ENCODE peak calls at places on chromosome 17, in ten cellular contexts. One of them, this sample, is unnamed.

GRCh38 chr17:48878920-48879898 is 13.4 kb upstream of the ATP5MC1 start:
- DNase-seq in stimulated activated CD4-positive, alpha-beta T cell treated with anti-CD3 and anti-CD28 coated beads, Interleukin-4, amount 100 ng/mL, for 48 hours: peak
- DNase-seq in B cell: peak
- DNase-seq in NCI-H187 treated with DMSO at 0.1 percent for 48 hours: peak
- DNase-seq in keratinocyte: peak
- DNase-seq in EH: peak
- DNase-seq in lower leg skin: peak
- DNase-seq in occipital lobe: no peak
- DNase-seq in left ventricle myocardium inferior: no peak
- DNase-seq in lung: peak
- DNase-seq in this sample: peak

GRCh38 chr17:81074875-81075274 is 39.9 kb downstream of the BAIAP2 start:
- DNase-seq in NCI-H187 treated with DMSO at 0.1 percent for 48 hours: no peak
- DNase-seq in keratinocyte: no peak
- DNase-seq in B cell: no peak
- DNase-seq in EH: no peak
- DNase-seq in left ventricle myocardium inferior: no peak
- DNase-seq in lung: no peak
- DNase-seq in lower leg skin: peak
- DNase-seq in occipital lobe: no peak
- DNase-seq in stimulated activated CD4-positive, alpha-beta T cell treated with anti-CD3 and anti-CD28 coated beads, Interleukin-4, amount 100 ng/mL, for 48 hours: no peak
- DNase-seq in this sample: no peak

GRCh38 chr17:68511671-68512246 is 471 bp upstream of the PRKAR1A start:
- DNase-seq in B cell: peak
- DNase-seq in keratinocyte: no peak
- DNase-seq in NCI-H187 treated with DMSO at 0.1 percent for 48 hours: peak
- DNase-seq in lower leg skin: peak
- DNase-seq in occipital lobe: peak
- DNase-seq in stimulated activated CD4-positive, alpha-beta T cell treated with anti-CD3 and anti-CD28 coated beads, Interleukin-4, amount 100 ng/mL, for 48 hours: peak
- DNase-seq in lung: peak
- DNase-seq in left ventricle myocardium inferior: peak
- DNase-seq in EH: peak
- DNase-seq in this sample: peak

GRCh38 chr17:50651661-50652060 is 17.0 kb downstream of the ABCC3 start:
- DNase-seq in lung: no peak
- DNase-seq in stimulated activated CD4-positive, alpha-beta T cell treated with anti-CD3 and anti-CD28 coated beads, Interleukin-4, amount 100 ng/mL, for 48 hours: no peak
- DNase-seq in keratinocyte: no peak
- DNase-seq in B cell: no peak
- DNase-seq in NCI-H187 treated with DMSO at 0.1 percent for 48 hours: no peak
- DNase-seq in occipital lobe: no peak
- DNase-seq in EH: no peak
- DNase-seq in lower leg skin: no peak
- DNase-seq in left ventricle myocardium inferior: no peak
- DNase-seq in this sample: no peak

GRCh38 chr17:67559381-67559966 is 158.3 kb upstream of the NOL11 start:
- DNase-seq in occipital lobe: no peak
- DNase-seq in NCI-H187 treated with DMSO at 0.1 percent for 48 hours: no peak
- DNase-seq in keratinocyte: no peak
- DNase-seq in stimulated activated CD4-positive, alpha-beta T cell treated with anti-CD3 and anti-CD28 coated beads, Interleukin-4, amount 100 ng/mL, for 48 hours: no peak
- DNase-seq in left ventricle myocardium inferior: no peak
- DNase-seq in EH: no peak
- DNase-seq in B cell: peak
- DNase-seq in lower leg skin: no peak
- DNase-seq in lung: no peak
- DNase-seq in this sample: no peak

GRCh38 chr17:51508048-51508447 is 247.7 kb downstream of the UTP18 start:
- DNase-seq in EH: no peak
- DNase-seq in lung: no peak
- DNase-seq in left ventricle myocardium inferior: no peak
- DNase-seq in NCI-H187 treated with DMSO at 0.1 percent for 48 hours: no peak
- DNase-seq in B cell: no peak
- DNase-seq in keratinocyte: no peak
- DNase-seq in stimulated activated CD4-positive, alpha-beta T cell treated with anti-CD3 and anti-CD28 coated beads, Interleukin-4, amount 100 ng/mL, for 48 hours: no peak
- DNase-seq in lower leg skin: no peak
- DNase-seq in occipital lobe: no peak
- DNase-seq in this sample: no peak

GRCh38 chr17:8005951-8006730 is 3.7 kb downstream of the GUCY2D start:
- DNase-seq in occipital lobe: no peak
- DNase-seq in lower leg skin: no peak
- DNase-seq in lung: no peak
- DNase-seq in B cell: no peak
- DNase-seq in left ventricle myocardium inferior: no peak
- DNase-seq in EH: no peak
- DNase-seq in stimulated activated CD4-positive, alpha-beta T cell treated with anti-CD3 and anti-CD28 coated beads, Interleukin-4, amount 100 ng/mL, for 48 hours: no peak
- DNase-seq in NCI-H187 treated with DMSO at 0.1 percent for 48 hours: no peak
- DNase-seq in keratinocyte: no peak
- DNase-seq in this sample: peak

GRCh38 chr17:2295575-2295974 is 8.0 kb downstream of the SMG6 start:
- DNase-seq in EH: no peak
- DNase-seq in occipital lobe: no peak
- DNase-seq in stimulated activated CD4-positive, alpha-beta T cell treated with anti-CD3 and anti-CD28 coated beads, Interleukin-4, amount 100 ng/mL, for 48 hours: no peak
- DNase-seq in B cell: no peak
- DNase-seq in NCI-H187 treated with DMSO at 0.1 percent for 48 hours: no peak
- DNase-seq in lung: no peak
- DNase-seq in lower leg skin: no peak
- DNase-seq in left ventricle myocardium inferior: no peak
- DNase-seq in keratinocyte: no peak
- DNase-seq in this sample: no peak

GRCh38 chr17:1972429-1973160 is 52.5 kb downstream of the RTN4RL1 start:
- DNase-seq in lung: no peak
- DNase-seq in stimulated activated CD4-positive, alpha-beta T cell treated with anti-CD3 and anti-CD28 coated beads, Interleukin-4, amount 100 ng/mL, for 48 hours: no peak
- DNase-seq in lower leg skin: no peak
- DNase-seq in keratinocyte: no peak
- DNase-seq in B cell: no peak
- DNase-seq in EH: no peak
- DNase-seq in NCI-H187 treated with DMSO at 0.1 percent for 48 hours: no peak
- DNase-seq in occipital lobe: no peak
- DNase-seq in left ventricle myocardium inferior: peak
- DNase-seq in this sample: no peak

GRCh38 chr17:17028878-17029535 is 13.2 kb upstream of the MPRIP start:
- DNase-seq in NCI-H187 treated with DMSO at 0.1 percent for 48 hours: no peak
- DNase-seq in B cell: no peak
- DNase-seq in occipital lobe: no peak
- DNase-seq in lung: no peak
- DNase-seq in EH: no peak
- DNase-seq in left ventricle myocardium inferior: no peak
- DNase-seq in lower leg skin: no peak
- DNase-seq in stimulated activated CD4-positive, alpha-beta T cell treated with anti-CD3 and anti-CD28 coated beads, Interleukin-4, amount 100 ng/mL, for 48 hours: no peak
- DNase-seq in keratinocyte: no peak
- DNase-seq in this sample: no peak

GRCh38 chr17:29573871-29574731 is 5.6 kb downstream of the TP53I13 start:
- DNase-seq in lung: no peak
- DNase-seq in keratinocyte: no peak
- DNase-seq in B cell: peak
- DNase-seq in occipital lobe: no peak
- DNase-seq in NCI-H187 treated with DMSO at 0.1 percent for 48 hours: no peak
- DNase-seq in lower leg skin: no peak
- DNase-seq in EH: no peak
- DNase-seq in stimulated activated CD4-positive, alpha-beta T cell treated with anti-CD3 and anti-CD28 coated beads, Interleukin-4, amount 100 ng/mL, for 48 hours: no peak
- DNase-seq in left ventricle myocardium inferior: peak
- DNase-seq in this sample: no peak

GRCh38 chr17:77907497-77908120 is 50.9 kb upstream of the TNRC6C start:
- DNase-seq in lung: no peak
- DNase-seq in left ventricle myocardium inferior: no peak
- DNase-seq in keratinocyte: no peak
- DNase-seq in stimulated activated CD4-positive, alpha-beta T cell treated with anti-CD3 and anti-CD28 coated beads, Interleukin-4, amount 100 ng/mL, for 48 hours: no peak
- DNase-seq in occipital lobe: no peak
- DNase-seq in B cell: no peak
- DNase-seq in lower leg skin: no peak
- DNase-seq in NCI-H187 treated with DMSO at 0.1 percent for 48 hours: no peak
- DNase-seq in EH: no peak
- DNase-seq in this sample: no peak

GRCh38 chr17:40562841-40563370 is 2.4 kb downstream of the CCR7 start:
- DNase-seq in keratinocyte: no peak
- DNase-seq in stimulated activated CD4-positive, alpha-beta T cell treated with anti-CD3 and anti-CD28 coated beads, Interleukin-4, amount 100 ng/mL, for 48 hours: no peak
- DNase-seq in EH: no peak
- DNase-seq in occipital lobe: no peak
- DNase-seq in B cell: peak
- DNase-seq in lung: no peak
- DNase-seq in NCI-H187 treated with DMSO at 0.1 percent for 48 hours: no peak
- DNase-seq in left ventricle myocardium inferior: no peak
- DNase-seq in lower leg skin: no peak
- DNase-seq in this sample: no peak

GRCh38 chr17:35390663-35391062 is 17.2 kb upstream of the SLFN11 start:
- DNase-seq in NCI-H187 treated with DMSO at 0.1 percent for 48 hours: no peak
- DNase-seq in lower leg skin: no peak
- DNase-seq in B cell: no peak
- DNase-seq in keratinocyte: no peak
- DNase-seq in stimulated activated CD4-positive, alpha-beta T cell treated with anti-CD3 and anti-CD28 coated beads, Interleukin-4, amount 100 ng/mL, for 48 hours: no peak
- DNase-seq in occipital lobe: no peak
- DNase-seq in lung: no peak
- DNase-seq in EH: no peak
- DNase-seq in left ventricle myocardium inferior: no peak
- DNase-seq in this sample: no peak

GRCh38 chr17:48527742-48528028 is 3.1 kb downstream of the HOXB1 start:
- DNase-seq in EH: no peak
- DNase-seq in keratinocyte: no peak
- DNase-seq in stimulated activated CD4-positive, alpha-beta T cell treated with anti-CD3 and anti-CD28 coated beads, Interleukin-4, amount 100 ng/mL, for 48 hours: no peak
- DNase-seq in occipital lobe: no peak
- DNase-seq in left ventricle myocardium inferior: no peak
- DNase-seq in B cell: no peak
- DNase-seq in lung: no peak
- DNase-seq in lower leg skin: no peak
- DNase-seq in NCI-H187 treated with DMSO at 0.1 percent for 48 hours: no peak
- DNase-seq in this sample: no peak

GRCh38 chr17:31673076-31673475 is 186.0 kb downstream of the COPRS start:
- DNase-seq in keratinocyte: no peak
- DNase-seq in EH: no peak
- DNase-seq in left ventricle myocardium inferior: no peak
- DNase-seq in B cell: no peak
- DNase-seq in occipital lobe: no peak
- DNase-seq in lung: no peak
- DNase-seq in NCI-H187 treated with DMSO at 0.1 percent for 48 hours: no peak
- DNase-seq in stimulated activated CD4-positive, alpha-beta T cell treated with anti-CD3 and anti-CD28 coated beads, Interleukin-4, amount 100 ng/mL, for 48 hours: no peak
- DNase-seq in lower leg skin: no peak
- DNase-seq in this sample: no peak

GRCh38 chr17:77049440-77049839 is 91.3 kb upstream of the SEC14L1 start:
- DNase-seq in lower leg skin: no peak
- DNase-seq in lung: no peak
- DNase-seq in NCI-H187 treated with DMSO at 0.1 percent for 48 hours: peak
- DNase-seq in EH: peak
- DNase-seq in keratinocyte: no peak
- DNase-seq in occipital lobe: no peak
- DNase-seq in B cell: no peak
- DNase-seq in stimulated activated CD4-positive, alpha-beta T cell treated with anti-CD3 and anti-CD28 coated beads, Interleukin-4, amount 100 ng/mL, for 48 hours: no peak
- DNase-seq in left ventricle myocardium inferior: no peak
- DNase-seq in this sample: no peak

GRCh38 chr17:28335959-28336871 is 654 bp downstream of the TNFAIP1 start:
- DNase-seq in keratinocyte: peak
- DNase-seq in stimulated activated CD4-positive, alpha-beta T cell treated with anti-CD3 and anti-CD28 coated beads, Interleukin-4, amount 100 ng/mL, for 48 hours: no peak
- DNase-seq in occipital lobe: no peak
- DNase-seq in left ventricle myocardium inferior: peak
- DNase-seq in B cell: no peak
- DNase-seq in lower leg skin: peak
- DNase-seq in NCI-H187 treated with DMSO at 0.1 percent for 48 hours: no peak
- DNase-seq in EH: peak
- DNase-seq in lung: peak
- DNase-seq in this sample: peak

GRCh38 chr17:82780981-82781893 is 29.4 kb downstream of the TBCD start:
- DNase-seq in B cell: no peak
- DNase-seq in stimulated activated CD4-positive, alpha-beta T cell treated with anti-CD3 and anti-CD28 coated beads, Interleukin-4, amount 100 ng/mL, for 48 hours: no peak
- DNase-seq in lower leg skin: no peak
- DNase-seq in NCI-H187 treated with DMSO at 0.1 percent for 48 hours: no peak
- DNase-seq in left ventricle myocardium inferior: no peak
- DNase-seq in occipital lobe: no peak
- DNase-seq in EH: no peak
- DNase-seq in keratinocyte: no peak
- DNase-seq in lung: no peak
- DNase-seq in this sample: no peak

GRCh38 chr17:77320501-77321256 is 179.9 kb downstream of the SEC14L1 start:
- DNase-seq in B cell: peak
- DNase-seq in stimulated activated CD4-positive, alpha-beta T cell treated with anti-CD3 and anti-CD28 coated beads, Interleukin-4, amount 100 ng/mL, for 48 hours: no peak
- DNase-seq in left ventricle myocardium inferior: no peak
- DNase-seq in occipital lobe: peak
- DNase-seq in lower leg skin: peak
- DNase-seq in EH: peak
- DNase-seq in NCI-H187 treated with DMSO at 0.1 percent for 48 hours: no peak
- DNase-seq in keratinocyte: no peak
- DNase-seq in lung: no peak
- DNase-seq in this sample: no peak

GRCh38 chr17:8720596-8720995 is 24.0 kb downstream of the CCDC42 start:
- DNase-seq in occipital lobe: no peak
- DNase-seq in B cell: no peak
- DNase-seq in keratinocyte: no peak
- DNase-seq in lower leg skin: no peak
- DNase-seq in lung: no peak
- DNase-seq in stimulated activated CD4-positive, alpha-beta T cell treated with anti-CD3 and anti-CD28 coated beads, Interleukin-4, amount 100 ng/mL, for 48 hours: no peak
- DNase-seq in NCI-H187 treated with DMSO at 0.1 percent for 48 hours: no peak
- DNase-seq in left ventricle myocardium inferior: no peak
- DNase-seq in EH: no peak
- DNase-seq in this sample: no peak

GRCh38 chr17:82440377-82440981 is 10.1 kb downstream of the CYBC1 start:
- DNase-seq in lung: no peak
- DNase-seq in EH: no peak
- DNase-seq in keratinocyte: no peak
- DNase-seq in left ventricle myocardium inferior: no peak
- DNase-seq in stimulated activated CD4-positive, alpha-beta T cell treated with anti-CD3 and anti-CD28 coated beads, Interleukin-4, amount 100 ng/mL, for 48 hours: no peak
- DNase-seq in lower leg skin: no peak
- DNase-seq in NCI-H187 treated with DMSO at 0.1 percent for 48 hours: no peak
- DNase-seq in B cell: peak
- DNase-seq in occipital lobe: no peak
- DNase-seq in this sample: no peak

GRCh38 chr17:17229416-17230098 is 7.4 kb downstream of the FLCN start:
- DNase-seq in lower leg skin: no peak
- DNase-seq in lung: no peak
- DNase-seq in NCI-H187 treated with DMSO at 0.1 percent for 48 hours: no peak
- DNase-seq in stimulated activated CD4-positive, alpha-beta T cell treated with anti-CD3 and anti-CD28 coated beads, Interleukin-4, amount 100 ng/mL, for 48 hours: no peak
- DNase-seq in EH: no peak
- DNase-seq in left ventricle myocardium inferior: no peak
- DNase-seq in keratinocyte: no peak
- DNase-seq in B cell: no peak
- DNase-seq in occipital lobe: no peak
- DNase-seq in this sample: no peak

GRCh38 chr17:29469251-29469650 is 79.1 kb downstream of the TAOK1 start:
- DNase-seq in stimulated activated CD4-positive, alpha-beta T cell treated with anti-CD3 and anti-CD28 coated beads, Interleukin-4, amount 100 ng/mL, for 48 hours: no peak
- DNase-seq in keratinocyte: no peak
- DNase-seq in lung: no peak
- DNase-seq in left ventricle myocardium inferior: no peak
- DNase-seq in occipital lobe: no peak
- DNase-seq in lower leg skin: no peak
- DNase-seq in B cell: no peak
- DNase-seq in NCI-H187 treated with DMSO at 0.1 percent for 48 hours: no peak
- DNase-seq in EH: no peak
- DNase-seq in this sample: no peak

GRCh38 chr17:77322534-77323412 is 182.0 kb downstream of the SEC14L1 start:
- DNase-seq in keratinocyte: peak
- DNase-seq in stimulated activated CD4-positive, alpha-beta T cell treated with anti-CD3 and anti-CD28 coated beads, Interleukin-4, amount 100 ng/mL, for 48 hours: no peak
- DNase-seq in EH: peak
- DNase-seq in NCI-H187 treated with DMSO at 0.1 percent for 48 hours: no peak
- DNase-seq in occipital lobe: no peak
- DNase-seq in B cell: peak
- DNase-seq in lower leg skin: peak
- DNase-seq in lung: peak
- DNase-seq in left ventricle myocardium inferior: peak
- DNase-seq in this sample: peak

GRCh38 chr17:18026408-18026776 is 12.6 kb downstream of the ATPAF2 start:
- DNase-seq in NCI-H187 treated with DMSO at 0.1 percent for 48 hours: no peak
- DNase-seq in lung: no peak
- DNase-seq in stimulated activated CD4-positive, alpha-beta T cell treated with anti-CD3 and anti-CD28 coated beads, Interleukin-4, amount 100 ng/mL, for 48 hours: no peak
- DNase-seq in occipital lobe: peak
- DNase-seq in lower leg skin: no peak
- DNase-seq in left ventricle myocardium inferior: peak
- DNase-seq in B cell: no peak
- DNase-seq in EH: peak
- DNase-seq in keratinocyte: no peak
- DNase-seq in this sample: no peak

GRCh38 chr17:45341389-45342158 is 24.8 kb upstream of the MAP3K14 start:
- DNase-seq in NCI-H187 treated with DMSO at 0.1 percent for 48 hours: no peak
- DNase-seq in occipital lobe: no peak
- DNase-seq in EH: peak
- DNase-seq in lung: peak
- DNase-seq in lower leg skin: no peak
- DNase-seq in left ventricle myocardium inferior: peak
- DNase-seq in stimulated activated CD4-positive, alpha-beta T cell treated with anti-CD3 and anti-CD28 coated beads, Interleukin-4, amount 100 ng/mL, for 48 hours: no peak
- DNase-seq in keratinocyte: peak
- DNase-seq in B cell: no peak
- DNase-seq in this sample: no peak

GRCh38 chr17:40068917-40069750 is 6.4 kb downstream of the THRA start:
- DNase-seq in stimulated activated CD4-positive, alpha-beta T cell treated with anti-CD3 and anti-CD28 coated beads, Interleukin-4, amount 100 ng/mL, for 48 hours: peak
- DNase-seq in NCI-H187 treated with DMSO at 0.1 percent for 48 hours: no peak
- DNase-seq in lung: peak
- DNase-seq in left ventricle myocardium inferior: peak
- DNase-seq in keratinocyte: peak
- DNase-seq in occipital lobe: peak
- DNase-seq in lower leg skin: peak
- DNase-seq in EH: peak
- DNase-seq in B cell: peak
- DNase-seq in this sample: peak